ENCODE peak calls at places on chromosomes 13 and 19, in seven cellular contexts. X, Y, B, W, I, P and M are unnamed samples.
A peak's percentile ranks its signal among the peaks of the same experiment; 100 is the strongest.

GRCh38 chr13:113584870-113585671 is 518 bp downstream of the TFDP1 start:
- DNase-seq in X (peak; percentile 29), Y (peak; percentile 31), B (peak; percentile 68), W (no peak), I (peak; percentile 13), P (peak; percentile 7), M (peak; percentile 65)

GRCh38 chr19:35673121-35673804 is 6.9 kb downstream of the UPK1A start:
- DNase-seq in X (peak; percentile 43), Y (no peak), B (peak; percentile 77), W (no peak), I (no peak), P (no peak), M (no peak)

GRCh38 chr13:54029226-54029625 is 1000.6 kb downstream of the OLFM4 start:
- DNase-seq in X (no peak), Y (no peak), B (peak; percentile 16), W (no peak), I (no peak), P (no peak), M (no peak)

GRCh38 chr13:33123066-33123940 is 107.1 kb downstream of the KL start:
- DNase-seq in X (no peak), Y (peak; percentile 74), B (no peak), W (no peak), I (no peak), P (peak; percentile 57), M (no peak)

GRCh38 chr13:24185591-24186232 is 25.2 kb downstream of the SPATA13 start:
- DNase-seq in X (no peak), Y (no peak), B (no peak), W (no peak), I (no peak), P (no peak), M (no peak)

GRCh38 chr13:100363874-100364273 is 224.7 kb downstream of the GGACT start:
- DNase-seq in X (no peak), Y (peak; percentile 42), B (no peak), W (no peak), I (no peak), P (no peak), M (no peak)

GRCh38 chr19:30112171-30112570 is 170.1 kb downstream of the URI1 start:
- DNase-seq in X (no peak), Y (no peak), B (no peak), W (no peak), I (no peak), P (no peak), M (no peak)

GRCh38 chr13:67966065-67966464 is 735.9 kb upstream of the PCDH9 start:
- DNase-seq in X (no peak), Y (no peak), B (no peak), W (no peak), I (no peak), P (no peak), M (no peak)